ENCODE peak calls at places on chromosome 4, in five cellular contexts. A is stomach, J is adrenal gland, O is esophagus muscularis mucosa, W is body of pancreas. E is an unnamed sample.

GRCh38 chr4:124953059-124953850 is 240.7 kb upstream of the ANKRD50 start:
- DNase-seq in W (no peak), J (no peak), A (no peak), O (no peak), E (no peak)

GRCh38 chr4:76591992-76592391 is 157.0 kb downstream of the SHROOM3 start:
- DNase-seq in O (no peak), J (no peak), W (no peak), A (no peak), E (no peak)

GRCh38 chr4:39464886-39465501 is 6.1 kb downstream of the LIAS start:
- DNase-seq in O (no peak), W (no peak), J (no peak), A (no peak), E (peak)

GRCh38 chr4:38730830-38731646 is 51.8 kb downstream of the TLR10 start:
- DNase-seq in W (peak), A (peak), J (peak), O (no peak), E (peak)

GRCh38 chr4:141388483-141388882 is 167.8 kb downstream of the ZNF330 start:
- DNase-seq in W (no peak), A (no peak), J (no peak), O (no peak), E (no peak)

GRCh38 chr4:128688846-128689467 is 120.5 kb upstream of the JADE1 start:
- DNase-seq in A (no peak), W (no peak), O (no peak), J (no peak), E (no peak)

GRCh38 chr4:8829584-8829983 is 42.1 kb downstream of the HMX1 start:
- DNase-seq in O (no peak), J (no peak), W (no peak), A (no peak), E (no peak)

GRCh38 chr4:38136604-38137003 is 176.4 kb downstream of the PTTG2 start:
- DNase-seq in A (no peak), W (no peak), O (no peak), J (no peak), E (no peak)

GRCh38 chr4:76002176-76002575 is 5.1 kb downstream of the CXCL9 start:
- DNase-seq in O (peak), W (no peak), A (no peak), J (no peak), E (no peak)

GRCh38 chr4:2729533-2729875 is 26.6 kb downstream of the TNIP2 start:
- DNase-seq in A (no peak), O (no peak), W (no peak), J (no peak), E (no peak)

GRCh38 chr4:77881460-77882295 is 19.0 kb downstream of the MRPL1 start:
- DNase-seq in A (no peak), J (no peak), O (no peak), W (no peak), E (no peak)

GRCh38 chr4:150982557-150983233 is 32.4 kb downstream of the LRBA start:
- DNase-seq in W (no peak), A (no peak), J (no peak), O (no peak), E (no peak)

GRCh38 chr4:120277509-120277908 is 210.9 kb upstream of the MAD2L1 start:
- DNase-seq in O (no peak), J (no peak), W (no peak), A (no peak), E (no peak)

GRCh38 chr4:128861856-128862518 is 52.5 kb downstream of the JADE1 start:
- DNase-seq in J (no peak), W (no peak), A (no peak), O (no peak), E (no peak)

GRCh38 chr4:13642163-13642562 is 14.6 kb upstream of the BOD1L1 start:
- DNase-seq in O (no peak), J (no peak), W (no peak), A (no peak), E (no peak)

GRCh38 chr4:120007171-120007894 is 59.3 kb downstream of the MAD2L1 start:
- DNase-seq in J (no peak), W (no peak), A (no peak), O (no peak), E (no peak)

GRCh38 chr4:72629540-72629939 is 60.5 kb upstream of the ADAMTS3 start:
- DNase-seq in A (no peak), W (no peak), O (no peak), J (no peak), E (no peak)

GRCh38 chr4:76989391-76990061 is 40.0 kb downstream of the SEPTIN11 start:
- DNase-seq in A (no peak), O (no peak), W (no peak), J (no peak), E (no peak)

GRCh38 chr4:42150653-42151567 is 1.5 kb downstream of the BEND4 start:
- DNase-seq in W (no peak), J (no peak), A (no peak), O (no peak), E (no peak)

GRCh38 chr4:169005453-169006099 is 4.5 kb downstream of the CBR4 start:
- DNase-seq in A (no peak), W (no peak), J (no peak), O (no peak), E (no peak)

GRCh38 chr4:26952891-26953290 is 92.2 kb downstream of the STIM2 start:
- DNase-seq in W (no peak), J (no peak), A (no peak), O (no peak), E (no peak)

GRCh38 chr4:172996571-172997216 is 171.9 kb upstream of the GALNT7 start:
- DNase-seq in O (peak), A (no peak), W (no peak), J (peak), E (peak)

GRCh38 chr4:139530833-139531427 is 25.1 kb downstream of the SETD7 start:
- DNase-seq in O (no peak), W (peak), A (peak), J (peak), E (no peak)

GRCh38 chr4:77145806-77146425 is 11.1 kb upstream of the CCNG2 start:
- DNase-seq in A (no peak), O (no peak), J (no peak), W (no peak), E (no peak)

GRCh38 chr4:173524218-173525117 is 5.6 kb downstream of the HAND2 start:
- DNase-seq in A (no peak), O (peak), W (no peak), J (no peak), E (no peak)

GRCh38 chr4:11814758-11815157 is 386.1 kb upstream of the HS3ST1 start:
- DNase-seq in W (no peak), J (no peak), A (no peak), O (no peak), E (no peak)

DNA sequence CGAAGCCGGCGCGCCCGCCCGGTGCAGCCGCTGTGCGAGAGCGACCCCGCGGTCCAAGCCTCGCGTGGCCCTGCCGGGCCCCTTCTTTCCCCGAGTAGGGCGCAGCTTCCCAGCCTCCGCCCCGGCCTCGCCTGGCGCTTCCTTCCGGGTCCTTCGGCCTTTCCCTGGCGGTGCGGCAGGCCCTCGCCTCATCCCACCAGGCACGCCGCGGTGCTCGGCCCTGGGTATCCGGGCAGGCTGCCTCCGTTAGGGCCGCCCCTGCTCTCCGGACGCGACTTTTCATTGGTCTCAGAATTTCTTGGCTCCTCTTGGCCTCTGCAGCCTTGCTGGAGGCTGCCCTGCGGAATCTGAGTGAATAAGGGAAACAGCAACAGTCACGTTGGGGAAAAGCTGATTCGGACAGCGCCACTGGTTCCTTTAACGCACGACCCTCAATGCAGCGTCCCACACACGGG is 429 bp downstream of the UVSSA start:
- DNase-seq in J (peak), W (peak), A (peak), O (peak), E (peak)
- TF ChIP-seq POLR2A in J (peak), W (no peak), A (no peak), O (no peak), E (no peak)

DNA sequence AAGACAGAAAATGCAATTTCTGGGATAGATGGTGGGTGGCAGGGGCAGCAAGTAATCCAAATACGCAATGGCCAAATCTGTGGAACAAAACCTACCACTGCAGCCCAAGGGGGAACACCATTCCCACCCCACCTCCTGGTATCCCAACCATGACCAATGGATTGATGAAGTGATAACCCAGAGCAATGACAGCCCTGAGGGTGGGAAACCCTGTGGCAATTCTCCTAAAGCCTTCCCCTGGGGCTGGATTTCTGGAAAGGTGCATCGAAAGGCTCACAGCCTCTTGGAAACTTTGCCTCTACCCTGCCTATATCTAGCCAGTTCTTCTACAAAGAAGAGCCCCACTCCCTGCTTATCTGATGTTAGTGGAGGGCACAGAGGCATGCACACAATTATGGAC is 59.9 kb upstream of the TXK start:
- DNase-seq in J (no peak), O (no peak), W (no peak), A (no peak), E (no peak)
- TF ChIP-seq POLR2A in J (no peak), O (no peak), W (no peak), A (no peak), E (no peak)

GRCh38 chr4:99104153-99104552 is 15.6 kb upstream of the ADH5 start:
- DNase-seq in A (no peak), O (no peak), J (no peak), W (no peak), E (no peak)

GRCh38 chr4:99100876-99101275 is 12.3 kb upstream of the ADH5 start:
- DNase-seq in W (no peak), O (no peak), J (no peak), A (no peak), E (no peak)

GRCh38 chr4:99103166-99103565 is 14.6 kb upstream of the ADH5 start:
- DNase-seq in A (no peak), J (no peak), W (no peak), O (no peak), E (no peak)

GRCh38 chr4:99102634-99103033 is 14.0 kb upstream of the ADH5 start:
- DNase-seq in W (no peak), O (peak), J (no peak), A (no peak), E (no peak)

DNA sequence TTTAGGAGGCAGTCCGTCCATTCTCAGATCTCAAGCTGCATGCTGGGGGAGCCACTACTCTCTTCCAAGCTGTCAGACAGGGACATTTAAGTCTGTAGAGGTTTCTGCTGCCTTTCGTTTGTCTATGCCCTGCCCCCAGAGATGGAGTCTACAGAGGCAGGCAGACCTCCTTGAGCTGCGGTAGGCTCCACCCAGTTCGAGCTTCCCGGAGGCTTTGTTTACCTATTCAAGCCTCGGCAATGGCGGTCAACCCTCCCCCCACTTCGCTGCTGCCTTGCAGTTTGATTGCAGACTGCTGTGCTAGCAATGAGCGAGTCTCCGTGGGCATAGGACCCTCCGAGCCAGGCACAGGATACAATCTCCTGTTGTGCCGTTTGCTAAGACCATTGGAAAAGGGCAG is 10.7 kb upstream of the ADH5 start:
- DNase-seq in O (no peak), W (no peak), J (no peak), A (no peak), E (no peak)
- TF ChIP-seq POLR2A in O (no peak), W (no peak), J (no peak), A (no peak), E (no peak)

GRCh38 chr4:4289930-4290850 is at the start of the genes LYAR and ZBTB49:
- DNase-seq in O (peak), W (peak), J (peak), A (peak), E (peak)
- TF ChIP-seq POLR2A in O (peak), W (peak), J (peak), A (no peak), E (peak)

GRCh38 chr4:74376888-74377483 is 12.0 kb downstream of the EREG start:
- DNase-seq in A (no peak), W (no peak), O (no peak), J (no peak), E (peak)

GRCh38 chr4:74374128-74374527 is 9.2 kb downstream of the EREG start:
- DNase-seq in A (no peak), W (no peak), J (no peak), O (no peak), E (no peak)

GRCh38 chr4:74374561-74375327 is 9.8 kb downstream of the EREG start:
- DNase-seq in J (no peak), W (no peak), O (no peak), A (peak), E (peak)

GRCh38 chr4:74377714-74378113 is 12.8 kb downstream of the EREG start:
- DNase-seq in A (no peak), W (no peak), J (no peak), O (no peak), E (no peak)

DNA sequence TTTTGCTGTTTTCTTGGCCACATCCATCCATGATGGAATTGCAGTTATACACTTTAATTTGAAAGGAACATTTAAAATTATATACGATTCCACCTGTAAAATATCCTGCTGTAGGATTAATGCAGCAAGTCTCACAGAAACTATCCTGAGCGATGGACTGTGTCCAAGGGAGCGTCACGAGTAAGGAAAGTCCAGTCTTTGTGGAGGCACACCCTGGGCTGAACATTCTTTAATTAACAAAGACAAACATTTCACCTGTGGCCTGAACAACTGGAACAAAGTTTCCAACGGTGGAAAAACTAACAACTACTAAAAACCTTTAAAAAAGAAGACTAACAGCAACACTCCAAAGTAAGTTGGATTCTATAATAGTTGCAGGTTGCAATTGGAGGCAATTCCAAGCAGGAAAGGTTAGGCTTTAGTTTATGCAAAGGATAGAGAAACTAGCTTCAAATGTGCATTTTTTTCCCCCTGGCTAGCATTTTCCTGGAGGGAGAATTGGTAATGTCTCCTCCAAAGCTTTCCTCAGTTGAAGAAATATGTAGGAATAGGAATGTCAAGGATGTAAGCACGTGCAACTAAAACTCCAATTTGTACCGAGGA is 11.0 kb downstream of the EREG start:
- DNase-seq in W (no peak), O (no peak), J (no peak), A (peak), E (no peak)
- TF ChIP-seq POLR2A in W (no peak), O (no peak), J (no peak), A (no peak), E (no peak)